ENCODE peak calls at places on chromosomes 16 and 17, in five cellular contexts. L is iris pigment epithelial cell, I is mesothelial cell of epicardium, Q is T-helper 2 cell, U is HuH-7.5. Y is an unnamed sample.

GRCh38 chr17:82567286-82567685 is 47.8 kb downstream of the FOXK2 start:
- DNase-seq in L (no peak), I (no peak), Q (no peak), U (no peak), Y (no peak)

GRCh38 chr16:28133666-28134065 is 70.2 kb upstream of the GSG1L start:
- DNase-seq in L (no peak), I (no peak), Q (no peak), U (no peak), Y (no peak)

GRCh38 chr17:52606590-52606989 is 448.1 kb upstream of the CA10 start:
- DNase-seq in L (no peak), I (no peak), Q (no peak), U (no peak), Y (no peak)

GRCh38 chr17:79848370-79848766 is 9.1 kb upstream of the CBX4 start:
- DNase-seq in L (no peak), I (no peak), Q (no peak), U (no peak), Y (no peak)

GRCh38 chr17:59844884-59845594 is 47.7 kb downstream of the TUBD1 start:
- DNase-seq in L (peak), I (no peak), Q (no peak), U (no peak), Y (no peak)

GRCh38 chr17:19579867-19580565 is 46.4 kb downstream of the SLC47A1 start:
- DNase-seq in L (peak), I (no peak), Q (no peak), U (no peak), Y (no peak)

GRCh38 chr16:27217256-27217655 is 13.9 kb downstream of the KDM8 start:
- DNase-seq in L (peak), I (no peak), Q (no peak), U (no peak), Y (peak)

GRCh38 chr16:50198802-50199410 is 45.8 kb downstream of the TENT4B start:
- DNase-seq in L (no peak), I (no peak), Q (no peak), U (no peak), Y (no peak)

GRCh38 chr16:1770328-1771071 is 843 bp downstream of the NME3 start:
- DNase-seq in L (peak), I (no peak), Q (peak), U (no peak), Y (peak)

GRCh38 chr17:73941919-73942530 is 261.5 kb upstream of the RPL38 start:
- DNase-seq in L (no peak), I (no peak), Q (no peak), U (no peak), Y (no peak)

GRCh38 chr16:57519796-57520360 is 16.5 kb downstream of the CCDC102A start:
- DNase-seq in L (peak), I (peak), Q (peak), U (peak), Y (peak)

GRCh38 chr16:12866981-12867551 is 34.3 kb upstream of the SHISA9 start:
- DNase-seq in L (no peak), I (no peak), Q (no peak), U (no peak), Y (no peak)

GRCh38 chr16:50677351-50677750 is 3.8 kb downstream of the SNX20 start:
- DNase-seq in L (no peak), I (no peak), Q (no peak), U (no peak), Y (no peak)

GRCh38 chr16:89300976-89301360 is 83.5 kb downstream of the ZNF778 start:
- DNase-seq in L (no peak), I (no peak), Q (no peak), U (no peak), Y (no peak)

GRCh38 chr17:75872434-75873351 is 5.7 kb downstream of the TRIM47 start:
- DNase-seq in L (peak), I (no peak), Q (no peak), U (peak), Y (peak)

GRCh38 chr16:14608604-14609003 is 21.5 kb downstream of the PARN start:
- DNase-seq in L (no peak), I (no peak), Q (no peak), U (no peak), Y (peak)

GRCh38 chr17:82802141-82802540 is 37.7 kb downstream of the ZNF750 start:
- DNase-seq in L (no peak), I (no peak), Q (no peak), U (no peak), Y (no peak)

GRCh38 chr17:71633391-71633849 is 487.4 kb upstream of the SOX9 start:
- DNase-seq in L (peak), I (no peak), Q (no peak), U (no peak), Y (no peak)

GRCh38 chr16:69179255-69180010 is 7.5 kb upstream of the SNTB2 start:
- DNase-seq in L (peak), I (no peak), Q (no peak), U (no peak), Y (peak)

GRCh38 chr17:40410082-40410481 is 7.6 kb downstream of the TOP2A start:
- DNase-seq in L (no peak), I (no peak), Q (no peak), U (no peak), Y (no peak)

GRCh38 chr16:84059111-84059510 is 16.5 kb upstream of the SLC38A8 start:
- DNase-seq in L (no peak), I (no peak), Q (no peak), U (no peak), Y (no peak)

GRCh38 chr17:13002761-13003453 is 14.9 kb downstream of the ELAC2 start:
- DNase-seq in L (peak), I (peak), Q (no peak), U (peak), Y (peak)

GRCh38 chr17:36002631-36003030 is 1.3 kb upstream of the CCL15 start:
- DNase-seq in L (no peak), I (peak), Q (no peak), U (no peak), Y (no peak)

GRCh38 chr17:13568746-13569739 is 32.7 kb downstream of the HS3ST3A1 start:
- DNase-seq in L (no peak), I (no peak), Q (no peak), U (no peak), Y (no peak)

GRCh38 chr17:75763613-75764416 is 1.2 kb downstream of the GALK1 start:
- DNase-seq in L (no peak), I (no peak), Q (no peak), U (peak), Y (no peak)

GRCh38 chr17:41907185-41907556 is 11.6 kb downstream of the ACLY start:
- DNase-seq in L (peak), I (no peak), Q (no peak), U (no peak), Y (no peak)

GRCh38 chr16:4071686-4072561 is 44.3 kb downstream of the ADCY9 start:
- DNase-seq in L (no peak), I (no peak), Q (no peak), U (no peak), Y (no peak)

GRCh38 chr17:63772801-63773271 is 561 bp downstream of the CCDC47 start:
- DNase-seq in L (peak), I (no peak), Q (no peak), U (no peak), Y (peak)

Y was measured in pons.